ENCODE peak calls at places on chromosomes 6 and 20, in five cellular contexts. Q is CD8-positive, alpha-beta memory T cell; C is CD4-positive, alpha-beta memory T cell; L is uterus; U is HFF-Myc. X is an unnamed sample.

GRCh38 chr6:14450133-14451040 is 332.8 kb downstream of the CD83 start:
- DNase-seq in Q (no peak), C (no peak), L (no peak), U (no peak), X (no peak)

GRCh38 chr6:105373481-105373880 is 29.4 kb downstream of the PREP start:
- DNase-seq in Q (no peak), U (no peak), L (no peak), C (no peak), X (no peak)

GRCh38 chr6:118876814-118877213 is 17.1 kb upstream of the ASF1A start:
- DNase-seq in L (no peak), C (no peak), U (no peak), Q (no peak), X (no peak)

GRCh38 chr6:93389192-93389591 is 30.2 kb downstream of the EPHA7 start:
- DNase-seq in L (no peak), U (no peak), Q (no peak), C (no peak), X (no peak)

GRCh38 chr6:145964948-145965366 is 799 bp upstream of the SHPRH start:
- DNase-seq in L (no peak), Q (peak), U (no peak), C (no peak), X (no peak)

GRCh38 chr20:48828734-48829460 is 1.1 kb upstream of the PREX1 start:
- DNase-seq in L (no peak), Q (no peak), U (no peak), C (no peak), X (no peak)

GRCh38 chr20:38447931-38448675 is 13.0 kb upstream of the SNHG17 start:
- DNase-seq in C (no peak), U (no peak), Q (no peak), L (no peak), X (no peak)

GRCh38 chr6:33812669-33813068 is 8.9 kb upstream of the MLN start:
- DNase-seq in L (no peak), C (peak), U (no peak), Q (no peak), X (peak)

GRCh38 chr6:4849214-4849613 is 73.0 kb downstream of the CDYL start:
- DNase-seq in C (no peak), L (no peak), U (no peak), Q (no peak), X (no peak)

GRCh38 chr20:48984575-48985219 is 61.4 kb upstream of the CSE1L start:
- DNase-seq in L (no peak), U (no peak), C (no peak), Q (no peak), X (peak)

GRCh38 chr6:41694815-41695536 is 40.4 kb downstream of the TFEB start:
- DNase-seq in C (no peak), U (no peak), Q (no peak), L (no peak), X (no peak)

GRCh38 chr6:122995930-122996796 is at the start of gene CLVS2:
- DNase-seq in Q (no peak), L (peak), U (no peak), C (no peak), X (no peak)

GRCh38 chr6:2976060-2976459 is 4.7 kb upstream of the SERPINB6 start:
- DNase-seq in Q (no peak), U (no peak), L (no peak), C (no peak), X (no peak)

GRCh38 chr6:169850746-169851145 is 99.3 kb downstream of the ERMARD start:
- DNase-seq in U (no peak), L (no peak), C (no peak), Q (no peak), X (no peak)

GRCh38 chr20:2663364-2663886 is 591 bp downstream of the IDH3B start:
- DNase-seq in U (no peak), C (no peak), L (no peak), Q (no peak), X (no peak)

GRCh38 chr6:153437193-153437592 is 306.1 kb upstream of the RGS17 start:
- DNase-seq in L (no peak), C (no peak), U (no peak), Q (no peak), X (no peak)

GRCh38 chr6:153436346-153436745 is 305.3 kb upstream of the RGS17 start:
- DNase-seq in L (no peak), C (no peak), Q (no peak), U (no peak), X (no peak)

DNA sequence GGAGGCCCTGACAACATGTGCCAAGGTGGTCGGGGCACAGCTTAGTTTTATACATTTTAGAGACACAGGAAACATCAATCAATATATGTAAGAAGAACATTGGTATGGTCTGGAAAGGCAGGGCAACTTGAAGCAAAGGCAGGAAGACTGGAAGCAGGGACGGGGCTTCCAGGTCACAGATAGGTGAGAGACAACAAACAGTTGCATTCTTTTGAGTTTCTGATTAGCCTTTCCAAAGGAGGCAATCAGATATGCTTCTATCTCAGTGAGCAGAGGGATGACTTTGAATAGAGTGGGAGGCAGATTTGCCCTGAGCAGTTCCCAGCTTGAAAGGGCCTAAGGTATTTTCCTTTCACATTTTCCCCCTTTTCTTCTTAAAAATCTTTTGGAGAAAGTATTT is 311.0 kb upstream of the RGS17 start:
- DNase-seq in U (no peak), L (no peak), Q (no peak), C (no peak), X (no peak)
- H3K4me3 ChIP-seq in U (no peak), L (no peak), Q (no peak), C (no peak), X (no peak)

GRCh38 chr6:73858376-73858775 is 162.4 kb downstream of the CD109 start:
- DNase-seq in C (no peak), Q (no peak), L (no peak), U (peak), X (no peak)

GRCh38 chr6:73857341-73857890 is 161.4 kb downstream of the CD109 start:
- DNase-seq in Q (no peak), C (no peak), L (no peak), U (no peak), X (no peak)

GRCh38 chr6:73860303-73860702 is 164.3 kb downstream of the CD109 start:
- DNase-seq in C (no peak), Q (no peak), U (no peak), L (no peak), X (no peak)

DNA sequence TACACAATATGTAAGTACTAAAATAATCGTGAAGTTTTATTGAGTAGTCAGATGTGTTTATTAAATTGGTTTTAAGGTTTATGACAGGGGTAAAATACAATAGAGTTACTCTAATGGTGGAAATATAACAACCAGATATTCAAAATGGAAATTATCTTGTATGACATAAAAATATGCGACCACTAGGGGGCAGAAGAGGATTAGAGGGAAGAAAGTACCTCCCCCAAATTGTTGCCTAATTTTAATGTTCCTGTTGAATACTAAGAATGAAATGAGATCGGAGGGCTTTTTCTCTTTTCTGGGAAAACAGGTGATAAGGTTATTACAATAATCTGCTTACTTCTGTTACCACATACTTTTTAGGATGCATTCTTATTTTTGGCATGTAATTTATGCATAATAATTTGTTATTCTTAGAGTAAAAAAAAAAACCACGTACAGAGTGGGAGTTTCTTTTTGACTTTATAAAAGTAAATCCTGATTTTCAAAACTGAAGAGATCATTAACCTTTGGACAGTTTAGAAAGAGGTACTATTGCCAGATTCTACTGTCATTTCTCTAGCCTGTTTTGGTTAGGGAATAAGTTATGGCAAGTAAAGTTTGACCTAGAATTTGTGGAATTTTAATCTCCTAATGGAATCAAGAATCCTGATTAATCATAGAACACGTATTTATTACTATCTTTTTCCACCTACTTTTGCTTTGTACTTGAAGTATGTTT is 159.2 kb downstream of the CD109 start:
- DNase-seq in L (no peak), Q (peak), C (peak), U (peak), X (peak)
- H3K4me3 ChIP-seq in L (no peak), Q (no peak), C (no peak), U (no peak), X (no peak)

GRCh38 chr6:47247227-47247797 is 62.4 kb downstream of the TNFRSF21 start:
- DNase-seq in L (no peak), C (no peak), U (no peak), Q (no peak), X (no peak)
- H3K4me3 ChIP-seq in L (no peak), C (no peak), U (no peak), Q (no peak), X (no peak)

GRCh38 chr20:45095753-45096371 is 5.1 kb downstream of the KCNS1 start:
- DNase-seq in L (peak), C (peak), U (peak), Q (peak), X (no peak)

GRCh38 chr20:45097485-45098095 is 3.3 kb downstream of the KCNS1 start:
- DNase-seq in L (no peak), Q (peak), C (peak), U (no peak), X (no peak)

GRCh38 chr20:45096781-45097180 is 4.1 kb downstream of the KCNS1 start:
- DNase-seq in Q (no peak), U (no peak), C (no peak), L (no peak), X (no peak)

GRCh38 chr20:45100563-45101245 is at the start of gene KCNS1:
- DNase-seq in C (no peak), U (no peak), Q (no peak), L (no peak), X (no peak)

DNA sequence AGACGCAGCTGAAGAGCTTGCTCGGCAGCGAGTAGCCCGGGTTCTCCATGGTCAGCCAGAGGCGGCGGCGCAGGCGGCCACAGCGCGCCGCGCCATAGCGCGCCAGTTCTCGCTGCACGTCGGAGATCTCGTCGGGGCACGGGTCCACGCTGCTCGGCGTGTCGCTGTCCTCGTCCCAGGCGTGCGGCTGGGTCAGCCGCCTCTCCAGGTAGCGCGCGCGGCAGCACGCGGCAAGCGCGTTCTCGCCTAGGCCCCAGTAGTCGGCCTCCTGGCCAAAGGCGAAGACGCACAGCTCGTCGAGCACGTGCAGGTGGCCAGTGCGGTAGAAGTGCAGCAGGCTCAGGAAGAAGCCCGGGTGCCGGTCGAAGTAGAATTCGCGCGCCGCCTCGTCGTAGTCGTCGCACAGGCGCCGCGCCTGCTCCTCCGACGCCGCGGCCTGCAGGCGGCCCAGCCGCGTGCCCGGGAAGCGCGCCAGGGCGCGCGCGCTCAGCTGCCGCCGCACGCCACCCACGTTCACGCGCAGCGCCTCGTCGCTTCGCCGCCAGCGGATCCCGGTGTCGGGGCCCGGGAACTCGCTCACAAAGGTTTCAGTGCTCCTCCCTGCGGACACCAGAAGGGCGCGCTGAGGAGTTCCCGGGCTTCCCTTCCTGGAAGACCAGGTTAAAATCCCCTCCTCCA is 2.7 kb downstream of the KCNS1 start:
- DNase-seq in Q (peak), U (no peak), L (no peak), C (peak), X (no peak)
- H3K4me3 ChIP-seq in Q (no peak), U (no peak), L (no peak), C (no peak), X (peak)

GRCh38 chr6:164097557-164098398 is 683.3 kb downstream of the QKI start:
- DNase-seq in L (no peak), U (no peak), C (no peak), Q (no peak), X (peak)
- H3K4me3 ChIP-seq in L (no peak), U (no peak), C (no peak), Q (no peak), X (no peak)

DNA sequence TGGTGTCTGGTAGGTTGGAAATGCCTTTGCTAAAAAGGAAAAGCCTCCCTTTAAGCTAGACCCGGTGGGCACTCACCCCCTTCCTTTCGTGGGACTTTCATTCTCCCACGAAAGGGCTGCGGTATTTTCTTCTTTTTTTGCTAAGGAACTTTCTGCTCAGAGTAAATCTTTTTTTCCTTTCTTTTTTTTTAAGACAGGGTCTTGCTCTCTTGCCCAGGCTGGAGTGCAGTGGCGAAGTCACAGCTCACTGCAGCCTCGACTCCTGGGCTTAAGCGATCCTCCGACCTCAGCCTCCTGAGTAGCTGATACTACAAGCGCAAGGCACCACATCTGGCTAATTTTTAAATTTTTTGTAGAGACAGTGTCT is 4.0 kb downstream of the TP53TG5 start:
- DNase-seq in C (no peak), L (no peak), U (no peak), Q (no peak), X (no peak)
- H3K4me3 ChIP-seq in C (peak), L (peak), U (no peak), Q (no peak), X (peak)

GRCh38 chr6:27720607-27721580 is 191.3 kb downstream of the OR2B2 start:
- DNase-seq in U (peak), L (no peak), Q (no peak), C (no peak), X (no peak)
- H3K4me3 ChIP-seq in U (peak), L (no peak), Q (no peak), C (no peak), X (peak)

DNA sequence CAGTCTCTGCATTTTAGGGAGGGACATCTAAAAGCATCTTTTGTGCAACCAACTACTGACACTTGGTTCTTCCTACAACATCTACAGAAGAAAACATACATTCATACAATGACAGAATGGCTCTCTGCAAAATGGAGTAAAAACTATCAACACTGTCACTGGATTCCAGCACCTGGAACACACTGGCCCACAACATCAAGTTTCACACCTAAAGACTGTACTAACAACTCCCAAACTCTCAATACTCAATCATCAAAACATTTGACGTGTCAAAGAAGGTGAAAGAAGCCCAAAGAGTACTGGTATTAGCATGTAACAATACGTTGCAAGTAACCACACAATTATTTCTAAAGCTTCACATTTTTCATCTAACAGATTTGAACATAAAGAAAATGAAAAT is 2.2 kb downstream of the CPNE1 start:
- DNase-seq in Q (no peak), U (no peak), C (no peak), L (no peak), X (no peak)
- H3K4me3 ChIP-seq in Q (peak), U (peak), C (peak), L (peak), X (peak)

GRCh38 chr20:1325173-1326030 is 3.5 kb downstream of the SDCBP2 start:
- DNase-seq in U (peak), L (peak), C (peak), Q (peak), X (peak)

GRCh38 chr20:1322511-1323245 is 6.3 kb downstream of the SDCBP2 start:
- DNase-seq in U (peak), Q (no peak), C (no peak), L (peak), X (peak)

GRCh38 chr20:1324598-1325172 is 4.3 kb downstream of the SDCBP2 start:
- DNase-seq in Q (no peak), C (no peak), L (no peak), U (no peak), X (no peak)

GRCh38 chr20:1323256-1323655 is 5.7 kb downstream of the SDCBP2 start:
- DNase-seq in C (no peak), Q (no peak), L (no peak), U (no peak), X (no peak)

DNA sequence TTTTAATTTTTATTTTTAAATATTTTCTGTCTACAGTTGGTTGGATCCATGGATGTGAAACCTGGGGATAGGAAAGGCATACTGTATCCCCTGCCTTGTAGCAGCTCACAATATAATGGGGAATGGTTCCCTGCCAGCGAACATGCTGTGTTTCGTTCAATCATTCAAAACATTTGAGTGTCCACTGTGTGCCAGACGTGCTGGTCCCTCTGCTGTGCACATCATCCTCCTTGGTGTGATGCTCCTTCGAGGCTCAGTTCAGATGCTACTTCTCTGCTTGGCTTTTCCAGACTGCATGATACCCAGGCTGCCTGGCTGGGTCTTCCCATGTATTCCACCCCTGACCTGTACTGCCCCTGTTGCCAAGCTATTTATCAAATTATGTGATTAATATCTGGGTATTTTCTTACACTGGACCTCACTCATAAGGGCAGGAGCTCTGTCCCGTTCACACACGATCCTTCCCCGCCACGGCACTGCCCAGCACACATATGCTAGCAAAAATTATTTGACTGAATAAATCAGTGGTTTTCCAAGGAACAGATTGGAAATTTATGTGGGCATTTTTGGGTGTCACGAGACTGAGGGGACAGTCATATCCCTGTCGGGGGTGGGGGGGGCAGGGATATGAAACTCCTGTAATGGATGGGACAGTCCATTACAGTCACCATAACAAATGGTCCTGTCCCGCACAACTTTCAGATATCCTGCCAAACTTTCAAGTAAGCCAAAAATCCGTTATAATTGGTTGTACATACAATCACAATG is 4.9 kb downstream of the SDCBP2 start:
- DNase-seq in C (no peak), Q (no peak), L (no peak), U (no peak), X (no peak)
- H3K4me3 ChIP-seq in C (no peak), Q (no peak), L (no peak), U (no peak), X (no peak)

X was measured in astrocyte of the cerebellum.